ENCODE peak calls at places on chromosome 15, in nine cellular contexts. P, G, Q, V, L, Z, S, N and T are unnamed samples.

GRCh38 chr15:33735637-33736247 is 232.6 kb upstream of the CHRM5 start:
- DNase-seq in P (peak), G (no peak), Q (peak), V (peak), L (peak), Z (no peak), S (no peak), N (peak), T (no peak)

GRCh38 chr15:74780983-74781672 is 752 bp upstream of the CSK start:
- DNase-seq in P (no peak), G (no peak), Q (no peak), V (no peak), L (peak), Z (no peak), S (no peak), N (no peak), T (no peak)

GRCh38 chr15:83106994-83107840 is at the start of gene TM6SF1:
- DNase-seq in P (no peak), G (no peak), Q (peak), V (peak), L (peak), Z (peak), S (no peak), N (no peak), T (no peak)

GRCh38 chr15:48996276-48996675 is 32.6 kb upstream of the SHC4 start:
- DNase-seq in P (no peak), G (no peak), Q (no peak), V (no peak), L (no peak), Z (no peak), S (no peak), N (no peak), T (no peak)

GRCh38 chr15:50124557-50125080 is 5.6 kb upstream of the ATP8B4 start:
- DNase-seq in P (no peak), G (no peak), Q (no peak), V (no peak), L (peak), Z (no peak), S (no peak), N (no peak), T (no peak)

GRCh38 chr15:66772967-66773873 is 71.2 kb downstream of the SMAD6 start:
- DNase-seq in P (no peak), G (no peak), Q (no peak), V (no peak), L (peak), Z (no peak), S (no peak), N (peak), T (no peak)

GRCh38 chr15:61367953-61368352 is 138.9 kb upstream of the RORA start:
- DNase-seq in P (peak), G (no peak), Q (no peak), V (no peak), L (no peak), Z (no peak), S (no peak), N (no peak), T (no peak)

GRCh38 chr15:78067328-78068241 is 9.9 kb downstream of the TBC1D2B start:
- DNase-seq in P (no peak), G (no peak), Q (no peak), V (no peak), L (peak), Z (no peak), S (no peak), N (no peak), T (no peak)

GRCh38 chr15:45118996-45119395 is 4.9 kb downstream of the DUOXA2 start:
- DNase-seq in P (no peak), G (no peak), Q (no peak), V (no peak), L (no peak), Z (no peak), S (no peak), N (no peak), T (no peak)

GRCh38 chr15:91075761-91076160 is 24.3 kb upstream of the SV2B start:
- DNase-seq in P (no peak), G (no peak), Q (no peak), V (no peak), L (no peak), Z (no peak), S (no peak), N (no peak), T (no peak)

GRCh38 chr15:40436116-40436891 is 4.4 kb upstream of the BAHD1 start:
- DNase-seq in P (peak), G (no peak), Q (no peak), V (peak), L (peak), Z (no peak), S (no peak), N (peak), T (no peak)

GRCh38 chr15:63048986-63049665 is 6.6 kb downstream of the TPM1 start:
- DNase-seq in P (peak), G (peak), Q (no peak), V (no peak), L (peak), Z (peak), S (peak), N (peak), T (no peak)

GRCh38 chr15:79994651-79995050 is 23.7 kb upstream of the BCL2A1 start:
- DNase-seq in P (peak), G (no peak), Q (no peak), V (no peak), L (no peak), Z (no peak), S (no peak), N (no peak), T (no peak)